ENCODE peak calls at places on chromosomes 4 and X, in five cellular contexts. One of them, this sample, is unnamed.

GRCh38 chrX:68415289-68415688 is 18.0 kb downstream of the OPHN1 start:
- DNase-seq in mesendoderm: no peak
- DNase-seq in left ventricle myocardium superior: peak
- DNase-seq in astrocyte of the spinal cord: peak
- DNase-seq in tibial nerve: peak
- DNase-seq in this sample: peak

GRCh38 chrX:106927700-106928099 is 7.5 kb downstream of the CLDN2 start:
- DNase-seq in mesendoderm: no peak
- DNase-seq in left ventricle myocardium superior: no peak
- DNase-seq in astrocyte of the spinal cord: no peak
- DNase-seq in tibial nerve: no peak
- DNase-seq in this sample: no peak

GRCh38 chr4:151184523-151185458 is 85.4 kb downstream of the RPS3A start:
- DNase-seq in mesendoderm: peak
- DNase-seq in left ventricle myocardium superior: no peak
- DNase-seq in astrocyte of the spinal cord: peak
- DNase-seq in tibial nerve: no peak
- DNase-seq in this sample: no peak

GRCh38 chr4:6319530-6320150 is 50.0 kb downstream of the WFS1 start:
- DNase-seq in mesendoderm: no peak
- DNase-seq in left ventricle myocardium superior: no peak
- DNase-seq in astrocyte of the spinal cord: peak
- DNase-seq in tibial nerve: no peak
- DNase-seq in this sample: no peak

GRCh38 chr4:55124337-55125076 is 888 bp downstream of the KDR start:
- DNase-seq in mesendoderm: peak
- DNase-seq in left ventricle myocardium superior: peak
- DNase-seq in astrocyte of the spinal cord: peak
- DNase-seq in tibial nerve: no peak
- DNase-seq in this sample: peak

GRCh38 chr4:68271851-68272756 is 26.6 kb upstream of the TMPRSS11B start:
- DNase-seq in mesendoderm: peak
- DNase-seq in left ventricle myocardium superior: no peak
- DNase-seq in astrocyte of the spinal cord: peak
- DNase-seq in tibial nerve: peak
- DNase-seq in this sample: no peak

GRCh38 chr4:175109933-175110332 is 191.8 kb downstream of the ADAM29 start:
- DNase-seq in mesendoderm: peak
- DNase-seq in left ventricle myocardium superior: no peak
- DNase-seq in astrocyte of the spinal cord: no peak
- DNase-seq in tibial nerve: no peak
- DNase-seq in this sample: no peak

GRCh38 chr4:138540056-138540800 is 298.1 kb upstream of the SLC7A11 start:
- DNase-seq in mesendoderm: no peak
- DNase-seq in left ventricle myocardium superior: no peak
- DNase-seq in astrocyte of the spinal cord: peak
- DNase-seq in tibial nerve: no peak
- DNase-seq in this sample: no peak

GRCh38 chr4:6087669-6088068 is 69.4 kb upstream of the C4orf50 start:
- DNase-seq in mesendoderm: peak
- DNase-seq in left ventricle myocardium superior: no peak
- DNase-seq in astrocyte of the spinal cord: no peak
- DNase-seq in tibial nerve: no peak
- DNase-seq in this sample: peak

GRCh38 chr4:17324431-17324830 is 187.5 kb downstream of the QDPR start:
- DNase-seq in mesendoderm: peak
- DNase-seq in left ventricle myocardium superior: peak
- DNase-seq in astrocyte of the spinal cord: peak
- DNase-seq in tibial nerve: peak
- DNase-seq in this sample: peak

This sample was measured in heart right ventricle.